ENCODE peak calls at places on chromosomes 13 and 19, in seven cellular contexts. T is GF-D8; C is A172; S is nephron progenitor cell; O is ELF-1; N is CD8-positive, alpha-beta memory T cell; U is stimulated activated naive CD4-positive, alpha-beta T cell. Q is an unnamed sample.

GRCh38 chr19:48511800-48512503 is at the start of gene LMTK3:
- DNase-seq in T (no peak), C (peak), S (peak), O (no peak), N (peak), U (peak), Q (peak)

GRCh38 chr19:45162464-45163143 is 1.8 kb upstream of the NKPD1 start:
- DNase-seq in T (no peak), C (no peak), S (no peak), O (no peak), N (no peak), U (no peak), Q (no peak)

GRCh38 chr19:8305798-8306197 is 2.4 kb downstream of the CD320 start:
- DNase-seq in T (no peak), C (no peak), S (no peak), O (no peak), N (no peak), U (no peak), Q (peak)

GRCh38 chr13:20231839-20232555 is at the start of gene GJB6:
- DNase-seq in T (no peak), C (no peak), S (peak), O (peak), N (peak), U (peak), Q (peak)

GRCh38 chr13:106599875-106600797 is 32.2 kb upstream of the ARGLU1 start:
- DNase-seq in T (no peak), C (peak), S (no peak), O (no peak), N (no peak), U (no peak), Q (no peak)

GRCh38 chr19:10270616-10271394 is at the start of gene ICAM1:
- DNase-seq in T (peak), C (no peak), S (peak), O (peak), N (peak), U (peak), Q (peak)

GRCh38 chr13:49914947-49915346 is 21.2 kb downstream of the SPRYD7 start:
- DNase-seq in T (no peak), C (no peak), S (no peak), O (no peak), N (no peak), U (no peak), Q (no peak)

GRCh38 chr19:51318687-51319675 is 7.5 kb downstream of the IGLON5 start:
- DNase-seq in T (no peak), C (no peak), S (no peak), O (no peak), N (no peak), U (no peak), Q (no peak)

GRCh38 chr19:50417138-50417849 is 1.4 kb upstream of the SPIB start:
- DNase-seq in T (no peak), C (no peak), S (no peak), O (no peak), N (no peak), U (no peak), Q (no peak)

GRCh38 chr19:2631213-2631821 is 71.2 kb downstream of the GNG7 start:
- DNase-seq in T (peak), C (peak), S (no peak), O (no peak), N (no peak), U (no peak), Q (no peak)

GRCh38 chr13:108777421-108778420 is 148.3 kb downstream of the MYO16 start:
- DNase-seq in T (no peak), C (peak), S (peak), O (peak), N (no peak), U (no peak), Q (no peak)

GRCh38 chr19:39919976-39920375 is 14.5 kb downstream of the FCGBP start:
- DNase-seq in T (no peak), C (no peak), S (no peak), O (no peak), N (no peak), U (no peak), Q (no peak)

GRCh38 chr13:111382877-111383276 is 62.4 kb downstream of the TEX29 start:
- DNase-seq in T (no peak), C (no peak), S (no peak), O (no peak), N (no peak), U (no peak), Q (no peak)

GRCh38 chr19:10184636-10185035 is 10.1 kb downstream of the DNMT1 start:
- DNase-seq in T (no peak), C (no peak), S (no peak), O (peak), N (no peak), U (no peak), Q (no peak)

GRCh38 chr19:16112778-16113177 is 1.1 kb downstream of the RAB8A start:
- DNase-seq in T (peak), C (no peak), S (no peak), O (no peak), N (no peak), U (no peak), Q (no peak)

GRCh38 chr13:41064493-41064892 is 3.2 kb downstream of the WBP4 start:
- DNase-seq in T (no peak), C (peak), S (no peak), O (no peak), N (no peak), U (no peak), Q (no peak)

GRCh38 chr13:43289458-43290255 is 266.3 kb downstream of the DNAJC15 start:
- DNase-seq in T (no peak), C (no peak), S (no peak), O (no peak), N (no peak), U (no peak), Q (no peak)

GRCh38 chr19:10289836-10290438 is at the start of gene ICAM5:
- DNase-seq in T (peak), C (no peak), S (peak), O (no peak), N (no peak), U (peak), Q (no peak)